ENCODE peak calls at places on chromosomes 5 and 9, in five cellular contexts. V is IMR-90, J is mesenchymal stem cell, R is mesendoderm, X is H1. S is an unnamed sample.

GRCh38 chr5:149172261-149172660 is 31.0 kb downstream of the ABLIM3 start:
- DNase-seq in V (peak), J (peak), R (no peak), X (no peak), S (no peak)

GRCh38 chr9:107338911-107339659 is 56.0 kb downstream of the RAD23B start:
- DNase-seq in V (no peak), J (no peak), R (no peak), X (no peak), S (no peak)

GRCh38 chr9:136784249-136784996 is 6.7 kb upstream of the TMEM141 start:
- DNase-seq in V (no peak), J (peak), R (no peak), X (no peak), S (no peak)

GRCh38 chr9:122015165-122015821 is 77.8 kb downstream of the TTLL11 start:
- DNase-seq in V (no peak), J (no peak), R (no peak), X (no peak), S (no peak)

GRCh38 chr9:98255064-98255577 is 328 bp downstream of the TBC1D2 start:
- DNase-seq in V (peak), J (peak), R (peak), X (no peak), S (no peak)

GRCh38 chr5:72556351-72557146 is 49.3 kb upstream of the ZNF366 start:
- DNase-seq in V (peak), J (peak), R (peak), X (peak), S (peak)

GRCh38 chr5:98529321-98529720 is 244.1 kb upstream of the RGMB start:
- DNase-seq in V (no peak), J (no peak), R (peak), X (no peak), S (no peak)

GRCh38 chr9:109968702-109969450 is 188.9 kb downstream of the PALM2AKAP2 start:
- DNase-seq in V (peak), J (peak), R (peak), X (peak), S (no peak)

GRCh38 chr9:107683566-107683965 is 194.0 kb upstream of the KLF4 start:
- DNase-seq in V (no peak), J (no peak), R (no peak), X (no peak), S (no peak)

DNA sequence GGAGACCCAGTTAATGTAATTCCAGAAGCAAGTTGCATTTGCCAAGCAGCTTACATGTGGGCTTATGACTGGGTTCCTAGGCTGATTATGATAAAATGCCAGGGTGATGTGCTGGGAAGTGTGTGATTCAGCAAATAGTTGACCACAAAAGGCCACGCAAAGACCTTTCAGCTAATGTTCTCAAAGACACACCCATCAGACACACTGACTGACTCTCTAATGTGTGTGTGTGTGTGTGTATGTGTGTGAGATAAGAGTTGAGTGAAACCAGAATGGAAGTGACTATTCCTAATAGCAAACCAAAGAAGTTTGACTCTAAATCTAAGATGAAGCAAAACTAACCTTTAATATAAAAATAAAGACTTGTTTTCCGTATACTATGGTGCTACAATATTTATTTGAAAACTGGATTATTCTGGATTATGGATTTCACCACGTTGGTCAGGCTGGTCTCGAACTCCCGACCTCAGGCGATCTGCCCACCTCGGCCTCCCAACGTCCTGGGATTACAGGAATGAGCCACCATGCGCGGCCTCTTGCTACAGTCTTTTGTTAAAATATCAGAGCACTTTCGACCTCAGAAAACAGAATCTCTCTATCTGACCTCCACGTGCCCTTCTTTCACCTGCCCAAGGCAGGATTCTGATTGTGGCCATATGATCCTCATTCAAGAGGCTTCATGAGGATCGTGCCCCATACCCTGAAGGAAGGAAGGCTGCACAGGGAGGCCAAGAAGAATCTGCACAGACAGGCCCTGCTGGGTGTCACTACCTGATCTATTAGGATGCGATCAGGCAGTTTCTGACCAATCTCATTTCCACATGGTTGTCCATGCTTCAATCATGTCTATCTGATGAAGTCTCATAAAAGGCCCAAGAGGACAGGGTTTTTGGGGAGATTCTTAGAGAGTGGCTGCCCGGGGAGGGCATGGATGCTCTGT is 75.6 kb downstream of the USP20 start:
- DNase-seq in V (peak), J (peak), R (no peak), X (no peak), S (no peak)
- H2BK15ac ChIP-seq in V (no peak), J (no peak), R (no peak), X (no peak), S (no peak)

GRCh38 chr5:135360278-135361274 is 38.5 kb downstream of the MACROH2A1 start:
- DNase-seq in V (no peak), J (no peak), R (no peak), X (no peak), S (no peak)

GRCh38 chr5:135359374-135360165 is 39.5 kb downstream of the MACROH2A1 start:
- DNase-seq in V (peak), J (peak), R (no peak), X (no peak), S (no peak)

GRCh38 chr5:135355182-135355581 is 43.8 kb downstream of the MACROH2A1 start:
- DNase-seq in V (peak), J (no peak), R (no peak), X (no peak), S (no peak)

GRCh38 chr5:135353952-135354721 is 44.9 kb downstream of the MACROH2A1 start:
- DNase-seq in V (peak), J (peak), R (no peak), X (no peak), S (no peak)

GRCh38 chr5:135356522-135357318 is 42.3 kb downstream of the MACROH2A1 start:
- DNase-seq in V (peak), J (peak), R (no peak), X (no peak), S (no peak)
- H3K4me3 ChIP-seq in V (no peak), J (no peak), R (no peak), X (no peak), S (no peak)

DNA sequence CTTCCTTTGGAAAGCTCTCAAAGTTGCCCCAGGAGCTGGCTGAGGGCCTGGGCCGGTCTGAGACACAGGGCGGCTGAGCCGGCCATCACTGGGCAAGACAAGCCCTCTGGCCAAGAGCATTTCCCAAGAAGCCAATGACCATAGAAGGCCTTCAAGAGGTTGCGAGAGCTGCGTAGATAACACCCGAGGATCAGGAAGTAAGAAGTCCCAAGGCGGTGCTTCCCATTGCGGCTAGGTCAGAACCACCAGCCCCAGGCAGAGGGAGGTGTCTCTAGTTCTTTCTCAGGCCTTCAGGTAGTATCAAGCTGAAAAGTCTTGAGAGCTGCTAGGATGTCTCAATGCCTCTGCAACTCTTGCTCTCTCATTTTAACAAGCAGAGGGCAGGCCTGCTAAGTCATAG is 54.0 kb upstream of the C5orf58 start:
- DNase-seq in V (no peak), J (no peak), R (no peak), X (no peak), S (no peak)
- H2BK15ac ChIP-seq in V (no peak), J (no peak), R (no peak), X (no peak), S (no peak)

GRCh38 chr9:35757527-35758275 is 3.6 kb upstream of the MSMP start:
- DNase-seq in V (no peak), J (peak), R (peak), X (no peak), S (no peak)
- H3K4me3 ChIP-seq in V (no peak), J (peak), R (peak), X (peak), S (peak)

S was measured in neuronal stem cell.